ENCODE peak calls at places on chromosome 3, in seven cellular contexts. One of them, this sample, is unnamed.

GRCh38 chr3:9732080-9732752 is 681 bp downstream of the BRPF1 start:
- DNase-seq in HCT116: no peak
- DNase-seq in GM12878: no peak
- DNase-seq in H1: no peak
- DNase-seq in K562: peak; percentile 64
- DNase-seq in HepG2: no peak
- DNase-seq in SK-N-SH: no peak
- DNase-seq in this sample: peak; percentile 5

GRCh38 chr3:150451329-150452084 is 43.4 kb downstream of the TSC22D2 start:
- DNase-seq in H1: no peak
- DNase-seq in HepG2: no peak
- DNase-seq in K562: peak; percentile 64
- DNase-seq in SK-N-SH: no peak
- DNase-seq in GM12878: no peak
- DNase-seq in HCT116: no peak
- DNase-seq in this sample: no peak

GRCh38 chr3:147008886-147009285 is 397.5 kb downstream of the ZIC4 start:
- DNase-seq in HCT116: no peak
- DNase-seq in H1: no peak
- DNase-seq in K562: no peak
- DNase-seq in HepG2: no peak
- DNase-seq in GM12878: no peak
- DNase-seq in SK-N-SH: no peak
- DNase-seq in this sample: peak; percentile 58

GRCh38 chr3:14698601-14699244 is 23.8 kb downstream of the C3orf20 start:
- DNase-seq in HepG2: no peak
- DNase-seq in H1: no peak
- DNase-seq in K562: no peak
- DNase-seq in HCT116: no peak
- DNase-seq in SK-N-SH: no peak
- DNase-seq in GM12878: no peak
- DNase-seq in this sample: peak; percentile 25

GRCh38 chr3:195302436-195302835 is 31.5 kb upstream of the XXYLT1 start:
- DNase-seq in GM12878: no peak
- DNase-seq in K562: no peak
- DNase-seq in HepG2: no peak
- DNase-seq in SK-N-SH: no peak
- DNase-seq in HCT116: no peak
- DNase-seq in H1: no peak
- DNase-seq in this sample: no peak

GRCh38 chr3:37377670-37378069 is 203.3 kb upstream of the LRRFIP2 start:
- DNase-seq in SK-N-SH: no peak
- DNase-seq in K562: no peak
- DNase-seq in H1: no peak
- DNase-seq in GM12878: no peak
- DNase-seq in HepG2: no peak
- DNase-seq in HCT116: no peak
- DNase-seq in this sample: no peak

GRCh38 chr3:122572940-122573412 is 4.5 kb upstream of the PARP15 start:
- DNase-seq in SK-N-SH: no peak
- DNase-seq in HCT116: no peak
- DNase-seq in K562: peak; percentile 13
- DNase-seq in HepG2: peak; percentile 88
- DNase-seq in H1: peak; percentile 15
- DNase-seq in GM12878: peak; percentile 77
- DNase-seq in this sample: no peak

GRCh38 chr3:195257454-195258448 is 13.2 kb downstream of the XXYLT1 start:
- DNase-seq in GM12878: no peak
- DNase-seq in SK-N-SH: peak; percentile 56
- DNase-seq in H1: no peak
- DNase-seq in K562: no peak
- DNase-seq in HCT116: no peak
- DNase-seq in HepG2: no peak
- DNase-seq in this sample: no peak

GRCh38 chr3:55965776-55966175 is 478.7 kb upstream of the WNT5A start:
- DNase-seq in HepG2: no peak
- DNase-seq in GM12878: peak; percentile 7
- DNase-seq in SK-N-SH: no peak
- DNase-seq in K562: no peak
- DNase-seq in H1: no peak
- DNase-seq in HCT116: no peak
- DNase-seq in this sample: no peak

GRCh38 chr3:117122609-117123008 is 413.0 kb downstream of the TUSC7 start:
- DNase-seq in H1: no peak
- DNase-seq in HepG2: no peak
- DNase-seq in GM12878: no peak
- DNase-seq in K562: no peak
- DNase-seq in SK-N-SH: no peak
- DNase-seq in HCT116: no peak
- DNase-seq in this sample: no peak

GRCh38 chr3:117117188-117117936 is 407.8 kb downstream of the TUSC7 start:
- DNase-seq in K562: no peak
- DNase-seq in H1: no peak
- DNase-seq in HepG2: no peak
- DNase-seq in SK-N-SH: no peak
- DNase-seq in GM12878: no peak
- DNase-seq in HCT116: no peak
- DNase-seq in this sample: no peak

GRCh38 chr3:117114517-117115265 is 405.1 kb downstream of the TUSC7 start:
- DNase-seq in GM12878: no peak
- DNase-seq in K562: no peak
- DNase-seq in HCT116: no peak
- DNase-seq in H1: peak; percentile 5
- DNase-seq in SK-N-SH: no peak
- DNase-seq in HepG2: no peak
- DNase-seq in this sample: no peak

GRCh38 chr3:117118604-117119003 is 409.0 kb downstream of the TUSC7 start:
- DNase-seq in GM12878: no peak
- DNase-seq in K562: no peak
- DNase-seq in HCT116: no peak
- DNase-seq in H1: no peak
- DNase-seq in HepG2: no peak
- DNase-seq in SK-N-SH: no peak
- DNase-seq in this sample: no peak
- TF ChIP-seq JUND in GM12878: no peak
- TF ChIP-seq JUND in K562: no peak
- TF ChIP-seq JUND in HCT116: no peak
- TF ChIP-seq JUND in H1: no peak
- TF ChIP-seq JUND in HepG2: no peak
- TF ChIP-seq JUND in SK-N-SH: peak; percentile 6
- TF ChIP-seq JUND in this sample: no peak

GRCh38 chr3:155252535-155252934 is 40.9 kb downstream of the STRIT1 start:
- DNase-seq in K562: no peak
- DNase-seq in SK-N-SH: no peak
- DNase-seq in HCT116: no peak
- DNase-seq in GM12878: no peak
- DNase-seq in HepG2: no peak
- DNase-seq in H1: no peak
- DNase-seq in this sample: no peak
- TF ChIP-seq JUND in K562: peak; percentile 90
- TF ChIP-seq JUND in SK-N-SH: no peak
- TF ChIP-seq JUND in HCT116: no peak
- TF ChIP-seq JUND in GM12878: no peak
- TF ChIP-seq JUND in HepG2: no peak
- TF ChIP-seq JUND in H1: no peak
- TF ChIP-seq JUND in this sample: no peak

DNA sequence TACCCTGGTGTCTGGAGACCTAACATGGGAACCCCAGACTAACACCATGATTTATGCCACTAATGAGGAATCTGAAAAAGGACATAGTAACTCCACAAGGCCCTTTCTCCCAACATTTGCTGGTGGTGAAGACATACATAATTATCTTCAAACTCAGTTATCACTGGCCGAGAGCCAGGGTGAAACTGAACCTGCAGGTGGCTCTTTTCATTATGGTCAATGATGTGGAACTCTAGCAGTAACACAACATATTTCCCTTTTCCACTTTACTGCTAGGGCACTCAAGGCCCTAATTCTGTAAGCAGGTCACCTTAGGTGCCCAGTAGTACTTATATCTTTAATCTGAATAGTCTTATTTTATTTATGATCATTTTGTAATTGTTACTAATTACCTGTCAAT is 326.4 kb upstream of the SATB1 start:
- DNase-seq in HepG2: no peak
- DNase-seq in SK-N-SH: no peak
- DNase-seq in H1: no peak
- DNase-seq in GM12878: no peak
- DNase-seq in K562: no peak
- DNase-seq in HCT116: no peak
- DNase-seq in this sample: no peak
- TF ChIP-seq JUND in HepG2: no peak
- TF ChIP-seq JUND in SK-N-SH: no peak
- TF ChIP-seq JUND in H1: no peak
- TF ChIP-seq JUND in GM12878: no peak
- TF ChIP-seq JUND in K562: no peak
- TF ChIP-seq JUND in HCT116: no peak
- TF ChIP-seq JUND in this sample: no peak

GRCh38 chr3:67529915-67530314 is 124.5 kb downstream of the SUCLG2 start:
- DNase-seq in GM12878: no peak
- DNase-seq in HepG2: no peak
- DNase-seq in SK-N-SH: no peak
- DNase-seq in HCT116: no peak
- DNase-seq in K562: no peak
- DNase-seq in H1: no peak
- DNase-seq in this sample: no peak
- TF ChIP-seq JUND in GM12878: no peak
- TF ChIP-seq JUND in HepG2: no peak
- TF ChIP-seq JUND in SK-N-SH: no peak
- TF ChIP-seq JUND in HCT116: no peak
- TF ChIP-seq JUND in K562: no peak
- TF ChIP-seq JUND in H1: no peak
- TF ChIP-seq JUND in this sample: no peak

GRCh38 chr3:186359078-186359477 is 3.0 kb downstream of the DGKG start:
- DNase-seq in SK-N-SH: no peak
- DNase-seq in K562: no peak
- DNase-seq in HCT116: no peak
- DNase-seq in HepG2: peak; percentile 71
- DNase-seq in H1: no peak
- DNase-seq in GM12878: no peak
- DNase-seq in this sample: no peak
- TF ChIP-seq JUND in SK-N-SH: no peak
- TF ChIP-seq JUND in K562: no peak
- TF ChIP-seq JUND in HCT116: no peak
- TF ChIP-seq JUND in HepG2: no peak
- TF ChIP-seq JUND in H1: no peak
- TF ChIP-seq JUND in GM12878: no peak
- TF ChIP-seq JUND in this sample: no peak

GRCh38 chr3:109155828-109156227 is 19.3 kb downstream of the C3orf85 start:
- DNase-seq in K562: no peak
- DNase-seq in GM12878: no peak
- DNase-seq in HepG2: no peak
- DNase-seq in HCT116: no peak
- DNase-seq in SK-N-SH: no peak
- DNase-seq in H1: no peak
- DNase-seq in this sample: no peak
- TF ChIP-seq JUND in K562: no peak
- TF ChIP-seq JUND in GM12878: no peak
- TF ChIP-seq JUND in HepG2: no peak
- TF ChIP-seq JUND in HCT116: no peak
- TF ChIP-seq JUND in SK-N-SH: no peak
- TF ChIP-seq JUND in H1: no peak
- TF ChIP-seq JUND in this sample: no peak

GRCh38 chr3:39222462-39222861 is 30.1 kb upstream of the XIRP1 start:
- DNase-seq in GM12878: no peak
- DNase-seq in HCT116: no peak
- DNase-seq in SK-N-SH: no peak
- DNase-seq in H1: no peak
- DNase-seq in K562: no peak
- DNase-seq in HepG2: no peak
- DNase-seq in this sample: no peak

GRCh38 chr3:39226106-39226741 is 33.8 kb upstream of the XIRP1 start:
- DNase-seq in HepG2: no peak
- DNase-seq in HCT116: no peak
- DNase-seq in H1: no peak
- DNase-seq in K562: no peak
- DNase-seq in GM12878: no peak
- DNase-seq in SK-N-SH: no peak
- DNase-seq in this sample: no peak

GRCh38 chr3:39222939-39223338 is 30.5 kb upstream of the XIRP1 start:
- DNase-seq in GM12878: no peak
- DNase-seq in HCT116: no peak
- DNase-seq in K562: no peak
- DNase-seq in HepG2: no peak
- DNase-seq in H1: no peak
- DNase-seq in SK-N-SH: no peak
- DNase-seq in this sample: no peak

GRCh38 chr3:39220551-39221530 is 28.4 kb upstream of the XIRP1 start:
- DNase-seq in SK-N-SH: no peak
- DNase-seq in HCT116: no peak
- DNase-seq in K562: no peak
- DNase-seq in HepG2: no peak
- DNase-seq in H1: no peak
- DNase-seq in GM12878: peak; percentile 40
- DNase-seq in this sample: no peak

GRCh38 chr3:39224288-39224687 is 31.9 kb upstream of the XIRP1 start:
- DNase-seq in HCT116: no peak
- DNase-seq in SK-N-SH: peak; percentile 19
- DNase-seq in GM12878: no peak
- DNase-seq in HepG2: peak; percentile 4
- DNase-seq in H1: no peak
- DNase-seq in K562: no peak
- DNase-seq in this sample: no peak
- TF ChIP-seq JUND in HCT116: no peak
- TF ChIP-seq JUND in SK-N-SH: no peak
- TF ChIP-seq JUND in GM12878: no peak
- TF ChIP-seq JUND in HepG2: no peak
- TF ChIP-seq JUND in H1: no peak
- TF ChIP-seq JUND in K562: no peak
- TF ChIP-seq JUND in this sample: no peak

This sample was measured in T47D.